ENCODE peak calls at places on chromosomes 1 and 21, in seven cellular contexts. R, T, U, V, A, C and P are unnamed samples.

GRCh38 chr1:94237291-94238226 is at the start of gene ARHGAP29:
- DNase-seq in R (peak), T (peak), U (no peak), V (peak), A (peak), C (peak), P (peak)

GRCh38 chr1:209354840-209355165 is 228.7 kb upstream of the CAMK1G start:
- DNase-seq in R (no peak), T (no peak), U (no peak), V (no peak), A (no peak), C (no peak), P (no peak)

GRCh38 chr1:44719318-44719717 is 11.7 kb downstream of the RNU5D-1 start:
- DNase-seq in R (peak), T (no peak), U (no peak), V (no peak), A (no peak), C (no peak), P (no peak)

GRCh38 chr1:68745006-68745405 is 248.1 kb upstream of the DEPDC1 start:
- DNase-seq in R (no peak), T (no peak), U (no peak), V (no peak), A (no peak), C (no peak), P (no peak)

GRCh38 chr1:229240532-229240931 is 30.4 kb upstream of the RAB4A start:
- DNase-seq in R (no peak), T (no peak), U (no peak), V (no peak), A (no peak), C (no peak), P (no peak)

GRCh38 chr1:8671313-8671917 is 146.0 kb downstream of the RERE start:
- DNase-seq in R (no peak), T (peak), U (no peak), V (no peak), A (peak), C (peak), P (no peak)

GRCh38 chr21:35044128-35044527 is 5.0 kb downstream of the RUNX1 start:
- DNase-seq in R (no peak), T (no peak), U (no peak), V (no peak), A (no peak), C (no peak), P (no peak)

GRCh38 chr1:58592521-58593134 is 15.6 kb upstream of the TACSTD2 start:
- DNase-seq in R (no peak), T (peak), U (no peak), V (peak), A (peak), C (no peak), P (peak)

GRCh38 chr1:231053493-231054162 is 13.6 kb upstream of the FAM89A start:
- DNase-seq in R (no peak), T (no peak), U (no peak), V (peak), A (peak), C (no peak), P (peak)

GRCh38 chr1:5944069-5944847 is 48.0 kb downstream of the NPHP4 start:
- DNase-seq in R (no peak), T (no peak), U (peak), V (peak), A (no peak), C (no peak), P (no peak)

GRCh38 chr1:64864018-64864945 is 102.1 kb downstream of the JAK1 start:
- DNase-seq in R (peak), T (peak), U (peak), V (peak), A (peak), C (peak), P (no peak)

GRCh38 chr1:70034403-70034802 is 171.0 kb downstream of the LRRC40 start:
- DNase-seq in R (no peak), T (no peak), U (no peak), V (no peak), A (peak), C (no peak), P (no peak)

GRCh38 chr1:170402451-170403311 is 129.3 kb upstream of the GORAB start:
- DNase-seq in R (no peak), T (no peak), U (no peak), V (no peak), A (no peak), C (no peak), P (no peak)

GRCh38 chr1:16068356-16069270 is 4.8 kb downstream of the FAM131C start:
- DNase-seq in R (no peak), T (no peak), U (no peak), V (peak), A (no peak), C (no peak), P (no peak)

GRCh38 chr1:16351449-16351993 is 759 bp downstream of the FBXO42 start:
- DNase-seq in R (no peak), T (peak), U (no peak), V (no peak), A (peak), C (no peak), P (no peak)

GRCh38 chr1:223423641-223424233 is 30.5 kb downstream of the CCDC185 start:
- DNase-seq in R (no peak), T (no peak), U (no peak), V (no peak), A (no peak), C (no peak), P (no peak)

GRCh38 chr1:85862456-85862855 is 154.2 kb upstream of the ZNHIT6 start:
- DNase-seq in R (no peak), T (no peak), U (no peak), V (no peak), A (no peak), C (no peak), P (no peak)

GRCh38 chr1:170265234-170265633 is 119.5 kb downstream of the NTMT2 start:
- DNase-seq in R (no peak), T (no peak), U (no peak), V (no peak), A (no peak), C (no peak), P (no peak)

GRCh38 chr1:202130275-202130646 is 7.5 kb downstream of the GPR37L1 start:
- DNase-seq in R (no peak), T (peak), U (no peak), V (no peak), A (no peak), C (no peak), P (no peak)

GRCh38 chr1:187839873-187840272 is 1011.1 kb downstream of the PLA2G4A start:
- DNase-seq in R (no peak), T (no peak), U (no peak), V (no peak), A (no peak), C (no peak), P (no peak)

GRCh38 chr1:180609643-180610555 is 21.9 kb upstream of the XPR1 start:
- DNase-seq in R (no peak), T (no peak), U (no peak), V (no peak), A (no peak), C (peak), P (no peak)

GRCh38 chr1:54849219-54850081 is 37.5 kb downstream of the DHCR24 start:
- DNase-seq in R (no peak), T (no peak), U (no peak), V (no peak), A (no peak), C (no peak), P (no peak)
- TF ChIP-seq POLR2AphosphoS5 in R (no peak), T (no peak), U (no peak), V (no peak), A (no peak), C (no peak), P (no peak)

GRCh38 chr21:28993293-28993629 is 584 bp upstream of the LTN1 start:
- DNase-seq in R (no peak), T (no peak), U (no peak), V (no peak), A (no peak), C (no peak), P (no peak)

GRCh38 chr21:28991861-28992525 is 684 bp downstream of the LTN1 start:
- DNase-seq in R (no peak), T (no peak), U (no peak), V (no peak), A (no peak), C (no peak), P (no peak)

DNA sequence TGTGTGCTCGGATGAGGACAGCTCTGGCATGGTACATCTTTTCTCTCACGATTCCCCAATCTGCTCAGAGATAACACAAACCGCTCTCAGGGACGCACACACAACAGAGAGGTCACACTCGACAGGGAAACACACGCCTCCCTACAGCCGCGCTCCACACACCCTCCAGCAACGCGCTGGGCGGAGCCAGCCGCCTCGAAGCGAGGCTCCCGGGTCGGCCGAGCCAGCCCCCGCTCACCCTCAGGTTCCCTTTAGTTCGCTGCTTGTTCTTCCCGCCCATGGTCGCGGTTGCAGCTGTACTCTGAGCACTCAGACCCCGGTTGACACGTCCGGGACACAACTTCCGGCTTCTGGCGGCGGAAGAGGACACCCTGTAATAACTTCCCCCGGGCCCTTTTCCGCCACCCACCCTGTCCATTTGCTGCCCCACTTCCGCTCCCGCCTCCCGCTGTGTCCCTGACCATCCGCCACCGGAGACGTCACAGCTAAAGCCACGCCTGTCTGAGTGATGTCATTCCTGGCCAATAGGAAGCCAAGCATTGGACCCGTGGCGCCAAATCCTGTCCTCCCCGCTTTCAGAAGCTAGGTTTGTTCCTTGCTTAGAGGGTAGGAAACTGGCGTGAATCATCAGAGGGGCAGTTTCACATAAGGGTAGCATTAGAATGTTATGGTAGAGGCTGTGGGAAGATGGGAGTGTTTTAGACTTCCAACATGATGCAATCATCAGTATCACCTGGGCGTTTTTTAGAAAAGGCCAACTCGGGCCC is at the start of gene LTN1:
- DNase-seq in R (peak), T (peak), U (peak), V (peak), A (peak), C (peak), P (peak)
- H3K27ac ChIP-seq in R (peak), T (peak), U (peak), V (peak), A (peak), C (peak), P (peak)

GRCh38 chr1:204287466-204287881 is 72.3 kb downstream of the PLEKHA6 start:
- DNase-seq in R (no peak), T (no peak), U (no peak), V (no peak), A (peak), C (no peak), P (no peak)
- H3K4me3 ChIP-seq in R (no peak), T (no peak), U (no peak), V (peak), A (no peak), C (peak), P (no peak)

DNA sequence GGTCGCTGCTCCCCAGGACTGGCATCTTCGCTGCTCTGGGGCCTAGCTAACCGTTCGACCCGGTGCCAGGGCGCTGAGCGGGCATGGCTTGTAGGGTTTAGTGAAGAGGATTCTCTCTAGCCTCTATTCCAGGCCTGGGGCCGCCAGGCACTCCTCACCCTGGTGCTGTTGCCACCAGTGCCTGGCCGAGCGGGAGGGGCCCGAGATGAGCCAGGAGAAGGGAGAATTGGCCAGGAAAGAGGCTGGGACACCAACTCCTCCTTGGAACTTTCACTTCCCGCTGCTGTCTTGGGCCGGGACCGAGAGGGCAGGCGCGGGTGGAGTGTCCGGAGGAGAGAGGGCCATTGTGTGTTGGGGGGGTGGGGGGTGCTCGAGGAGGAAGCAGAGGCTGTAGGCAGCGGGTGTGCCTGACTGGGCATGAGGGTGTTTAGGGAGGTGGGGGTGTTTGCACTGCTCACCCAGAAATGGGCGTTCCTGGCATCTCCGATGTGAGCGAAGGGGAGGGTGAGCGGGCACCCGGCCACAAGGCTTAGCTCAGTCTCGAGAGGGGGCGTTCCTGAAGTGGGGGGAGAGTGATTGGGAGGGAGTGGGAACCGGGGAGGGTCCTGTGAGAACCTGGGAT is 772 bp downstream of the ADAM15 start:
- DNase-seq in R (peak), T (peak), U (no peak), V (peak), A (peak), C (peak), P (peak)
- TF ChIP-seq POLR2AphosphoS5 in R (no peak), T (no peak), U (no peak), V (peak), A (peak), C (no peak), P (peak)

GRCh38 chr1:61240878-61241277 is 158.5 kb downstream of the NFIA start:
- DNase-seq in R (no peak), T (no peak), U (no peak), V (no peak), A (no peak), C (no peak), P (no peak)
- H3K27ac ChIP-seq in R (no peak), T (peak), U (no peak), V (no peak), A (no peak), C (peak), P (peak)

DNA sequence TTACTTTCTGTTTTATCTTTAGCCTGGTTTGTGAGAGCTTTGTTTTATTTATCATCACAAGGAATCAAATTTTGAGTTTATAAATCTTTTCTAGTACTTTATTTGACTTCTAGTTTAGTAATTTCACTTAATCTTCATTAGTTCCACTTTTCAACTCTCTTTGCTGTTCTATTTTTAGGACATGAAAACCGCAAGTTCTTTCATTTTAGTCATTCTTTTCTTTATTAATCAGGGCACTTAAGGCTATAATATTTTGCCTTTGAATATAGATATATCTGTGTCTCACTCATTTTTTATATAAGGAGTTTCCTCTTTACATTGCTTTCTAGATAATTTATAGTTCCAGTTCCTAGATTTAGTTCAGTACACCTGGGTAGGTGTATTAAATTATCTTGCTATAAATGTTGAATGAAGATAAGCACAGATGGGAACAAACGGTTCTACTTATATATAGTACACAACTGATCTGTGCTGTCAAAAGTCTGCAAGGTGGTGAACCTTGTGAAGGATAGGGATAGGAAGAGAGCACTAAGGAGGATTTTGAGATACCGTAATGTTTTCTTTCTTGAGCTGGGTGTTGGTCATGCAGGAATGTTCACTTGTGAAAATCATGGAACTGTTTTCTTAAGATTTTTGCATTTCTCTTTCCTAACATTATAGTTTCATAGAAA is 402.3 kb downstream of the RYR2 start:
- DNase-seq in R (no peak), T (no peak), U (no peak), V (no peak), A (no peak), C (no peak), P (no peak)
- H3K4me3 ChIP-seq in R (no peak), T (no peak), U (no peak), V (no peak), A (no peak), C (no peak), P (no peak)